ENCODE peak calls at places on chromosomes 12 and 14, in seven cellular contexts. One of them, this sample, is unnamed.

GRCh38 chr12:120726510-120726793 is 826 bp downstream of the ACADS start:
- DNase-seq in K562: no peak
- DNase-seq in BJ: no peak
- DNase-seq in OCI-LY7: no peak
- DNase-seq in tibial nerve: no peak
- DNase-seq in esophagus squamous epithelium: no peak
- DNase-seq in SK-N-SH: no peak
- DNase-seq in this sample: no peak

GRCh38 chr12:116749884-116750283 is 11.8 kb downstream of the RNFT2 start:
- DNase-seq in K562: no peak
- DNase-seq in BJ: no peak
- DNase-seq in OCI-LY7: no peak
- DNase-seq in tibial nerve: no peak
- DNase-seq in esophagus squamous epithelium: no peak
- DNase-seq in SK-N-SH: no peak
- DNase-seq in this sample: no peak

GRCh38 chr14:22648506-22648905 is 4.4 kb upstream of the OR6J1 start:
- DNase-seq in K562: no peak
- DNase-seq in BJ: no peak
- DNase-seq in OCI-LY7: no peak
- DNase-seq in tibial nerve: no peak
- DNase-seq in esophagus squamous epithelium: no peak
- DNase-seq in SK-N-SH: no peak
- DNase-seq in this sample: no peak

GRCh38 chr14:94489336-94489735 is 13.3 kb upstream of the SERPINA9 start:
- DNase-seq in K562: no peak
- DNase-seq in BJ: no peak
- DNase-seq in OCI-LY7: no peak
- DNase-seq in tibial nerve: no peak
- DNase-seq in esophagus squamous epithelium: no peak
- DNase-seq in SK-N-SH: no peak
- DNase-seq in this sample: no peak

GRCh38 chr12:6957741-6958608 is 6.8 kb downstream of the PTPN6 start:
- DNase-seq in K562: no peak
- DNase-seq in BJ: no peak
- DNase-seq in OCI-LY7: no peak
- DNase-seq in tibial nerve: no peak
- DNase-seq in esophagus squamous epithelium: no peak
- DNase-seq in SK-N-SH: no peak
- DNase-seq in this sample: no peak

GRCh38 chr14:66476964-66477363 is 9.2 kb upstream of the CCDC196 start:
- DNase-seq in K562: peak; percentile 8
- DNase-seq in BJ: no peak
- DNase-seq in OCI-LY7: no peak
- DNase-seq in tibial nerve: no peak
- DNase-seq in esophagus squamous epithelium: no peak
- DNase-seq in SK-N-SH: peak; percentile 52
- DNase-seq in this sample: no peak

GRCh38 chr14:69543341-69544249 is 31.1 kb downstream of the CCDC177 start:
- DNase-seq in K562: no peak
- DNase-seq in BJ: no peak
- DNase-seq in OCI-LY7: peak; percentile 8
- DNase-seq in tibial nerve: no peak
- DNase-seq in esophagus squamous epithelium: peak; percentile 14
- DNase-seq in SK-N-SH: no peak
- DNase-seq in this sample: peak; percentile 90

GRCh38 chr12:93166891-93167307 is 210.8 kb upstream of the NUDT4 start:
- DNase-seq in K562: no peak
- DNase-seq in BJ: no peak
- DNase-seq in OCI-LY7: peak; percentile 81
- DNase-seq in tibial nerve: no peak
- DNase-seq in esophagus squamous epithelium: no peak
- DNase-seq in SK-N-SH: no peak
- DNase-seq in this sample: no peak

GRCh38 chr12:57031228-57031670 is 14.9 kb upstream of the TAC3 start:
- DNase-seq in K562: no peak
- DNase-seq in BJ: no peak
- DNase-seq in OCI-LY7: peak; percentile 35
- DNase-seq in tibial nerve: no peak
- DNase-seq in esophagus squamous epithelium: no peak
- DNase-seq in SK-N-SH: no peak
- DNase-seq in this sample: no peak

GRCh38 chr14:94390372-94391086 is 2.1 kb upstream of the SERPINA1 start:
- DNase-seq in K562: no peak
- DNase-seq in BJ: no peak
- DNase-seq in OCI-LY7: no peak
- DNase-seq in tibial nerve: no peak
- DNase-seq in esophagus squamous epithelium: no peak
- DNase-seq in SK-N-SH: no peak
- DNase-seq in this sample: no peak

GRCh38 chr12:401235-402126 is at the start of gene CCDC77:
- DNase-seq in K562: peak; percentile 93
- DNase-seq in BJ: peak; percentile 46
- DNase-seq in OCI-LY7: peak; percentile 96
- DNase-seq in tibial nerve: peak; percentile 78
- DNase-seq in esophagus squamous epithelium: no peak
- DNase-seq in SK-N-SH: peak; percentile 95
- DNase-seq in this sample: peak; percentile 52

GRCh38 chr14:75249251-75249957 is 29.2 kb upstream of the FOS start:
- DNase-seq in K562: no peak
- DNase-seq in BJ: no peak
- DNase-seq in OCI-LY7: peak; percentile 97
- DNase-seq in tibial nerve: no peak
- DNase-seq in esophagus squamous epithelium: no peak
- DNase-seq in SK-N-SH: no peak
- DNase-seq in this sample: no peak

GRCh38 chr14:94728950-94729349 is 41.0 kb downstream of the GSC start:
- DNase-seq in K562: no peak
- DNase-seq in BJ: no peak
- DNase-seq in OCI-LY7: no peak
- DNase-seq in tibial nerve: no peak
- DNase-seq in esophagus squamous epithelium: no peak
- DNase-seq in SK-N-SH: no peak
- DNase-seq in this sample: no peak

GRCh38 chr14:52692248-52692962 is 3.0 kb downstream of the ERO1A start:
- DNase-seq in K562: no peak
- DNase-seq in BJ: no peak
- DNase-seq in OCI-LY7: peak; percentile 11
- DNase-seq in tibial nerve: no peak
- DNase-seq in esophagus squamous epithelium: no peak
- DNase-seq in SK-N-SH: peak; percentile 66
- DNase-seq in this sample: no peak

GRCh38 chr12:18966927-18967326 is 162.6 kb upstream of the PLEKHA5 start:
- DNase-seq in K562: no peak
- DNase-seq in BJ: no peak
- DNase-seq in OCI-LY7: no peak
- DNase-seq in tibial nerve: no peak
- DNase-seq in esophagus squamous epithelium: no peak
- DNase-seq in SK-N-SH: no peak
- DNase-seq in this sample: no peak

GRCh38 chr14:99038401-99038800 is 233.6 kb downstream of the BCL11B start:
- DNase-seq in K562: no peak
- DNase-seq in BJ: no peak
- DNase-seq in OCI-LY7: no peak
- DNase-seq in tibial nerve: no peak
- DNase-seq in esophagus squamous epithelium: no peak
- DNase-seq in SK-N-SH: no peak
- DNase-seq in this sample: peak; percentile 49

GRCh38 chr14:58167891-58168290 is 15.9 kb upstream of the ARMH4 start:
- DNase-seq in K562: no peak
- DNase-seq in BJ: no peak
- DNase-seq in OCI-LY7: no peak
- DNase-seq in tibial nerve: no peak
- DNase-seq in esophagus squamous epithelium: no peak
- DNase-seq in SK-N-SH: no peak
- DNase-seq in this sample: no peak

GRCh38 chr14:39025810-39026627 is 77.0 kb downstream of the SEC23A start:
- DNase-seq in K562: no peak
- DNase-seq in BJ: no peak
- DNase-seq in OCI-LY7: no peak
- DNase-seq in tibial nerve: no peak
- DNase-seq in esophagus squamous epithelium: no peak
- DNase-seq in SK-N-SH: no peak
- DNase-seq in this sample: no peak

GRCh38 chr12:240566-240965 is 22.1 kb downstream of the SLC6A13 start:
- DNase-seq in K562: no peak
- DNase-seq in BJ: no peak
- DNase-seq in OCI-LY7: no peak
- DNase-seq in tibial nerve: no peak
- DNase-seq in esophagus squamous epithelium: no peak
- DNase-seq in SK-N-SH: no peak
- DNase-seq in this sample: no peak

GRCh38 chr12:89893972-89894706 is 185.5 kb upstream of the ATP2B1 start:
- DNase-seq in K562: no peak
- DNase-seq in BJ: peak; percentile 20
- DNase-seq in OCI-LY7: no peak
- DNase-seq in tibial nerve: no peak
- DNase-seq in esophagus squamous epithelium: no peak
- DNase-seq in SK-N-SH: no peak
- DNase-seq in this sample: no peak

GRCh38 chr12:120836119-120836684 is 68.0 kb downstream of the SPPL3 start:
- DNase-seq in K562: no peak
- DNase-seq in BJ: no peak
- DNase-seq in OCI-LY7: no peak
- DNase-seq in tibial nerve: no peak
- DNase-seq in esophagus squamous epithelium: no peak
- DNase-seq in SK-N-SH: no peak
- DNase-seq in this sample: no peak

GRCh38 chr12:110619534-110619953 is 5.6 kb downstream of the TCTN1 start:
- DNase-seq in K562: no peak
- DNase-seq in BJ: no peak
- DNase-seq in OCI-LY7: peak; percentile 75
- DNase-seq in tibial nerve: no peak
- DNase-seq in esophagus squamous epithelium: no peak
- DNase-seq in SK-N-SH: peak; percentile 26
- DNase-seq in this sample: no peak

GRCh38 chr14:24315807-24316596 is 4.7 kb downstream of the LTB4R start:
- DNase-seq in K562: peak; percentile 58
- DNase-seq in BJ: no peak
- DNase-seq in OCI-LY7: no peak
- DNase-seq in tibial nerve: no peak
- DNase-seq in esophagus squamous epithelium: no peak
- DNase-seq in SK-N-SH: peak; percentile 60
- DNase-seq in this sample: no peak

GRCh38 chr12:24389394-24389793 is 439.9 kb upstream of the SOX5 start:
- DNase-seq in K562: no peak
- DNase-seq in BJ: no peak
- DNase-seq in OCI-LY7: no peak
- DNase-seq in tibial nerve: no peak
- DNase-seq in esophagus squamous epithelium: no peak
- DNase-seq in SK-N-SH: no peak
- DNase-seq in this sample: no peak

GRCh38 chr12:131437706-131438210 is 273.1 kb upstream of the SFSWAP start:
- DNase-seq in K562: no peak
- DNase-seq in BJ: no peak
- DNase-seq in OCI-LY7: no peak
- DNase-seq in tibial nerve: no peak
- DNase-seq in esophagus squamous epithelium: no peak
- DNase-seq in SK-N-SH: no peak
- DNase-seq in this sample: no peak

GRCh38 chr14:91392623-91393303 is 24.9 kb downstream of the CCDC88C start:
- DNase-seq in K562: no peak
- DNase-seq in BJ: no peak
- DNase-seq in OCI-LY7: no peak
- DNase-seq in tibial nerve: no peak
- DNase-seq in esophagus squamous epithelium: no peak
- DNase-seq in SK-N-SH: no peak
- DNase-seq in this sample: no peak

GRCh38 chr14:21070610-21071224 is 613 bp downstream of the ARHGEF40 start:
- DNase-seq in K562: peak; percentile 36
- DNase-seq in BJ: no peak
- DNase-seq in OCI-LY7: no peak
- DNase-seq in tibial nerve: no peak
- DNase-seq in esophagus squamous epithelium: no peak
- DNase-seq in SK-N-SH: peak; percentile 71
- DNase-seq in this sample: no peak

DNA sequence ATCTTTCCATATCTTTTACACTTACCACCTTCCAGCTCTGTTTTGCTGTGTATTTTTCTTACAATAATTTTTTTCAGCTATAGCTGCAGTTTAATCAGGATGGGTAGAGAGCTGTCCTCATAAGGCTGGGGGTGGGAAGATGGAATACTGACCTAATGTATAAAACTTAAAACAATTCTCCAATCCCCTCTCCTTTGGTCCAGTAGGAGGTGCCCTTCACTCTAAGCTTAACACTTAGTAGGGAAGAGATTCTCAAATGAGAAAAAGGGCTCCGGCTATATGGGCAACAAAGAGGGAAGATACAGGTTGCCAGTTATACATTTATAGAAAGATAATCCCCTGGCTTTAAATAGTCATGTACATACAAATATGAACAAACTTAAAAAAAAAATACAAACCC is 2.8 kb downstream of the ORMDL2 start:
- DNase-seq in K562: peak; percentile 27
- DNase-seq in BJ: no peak
- DNase-seq in OCI-LY7: peak; percentile 20
- DNase-seq in tibial nerve: no peak
- DNase-seq in esophagus squamous epithelium: no peak
- DNase-seq in SK-N-SH: no peak
- DNase-seq in this sample: no peak
- TF ChIP-seq CTCF in K562: peak; percentile 58
- TF ChIP-seq CTCF in BJ: peak; percentile 36
- TF ChIP-seq CTCF in OCI-LY7: peak; percentile 73
- TF ChIP-seq CTCF in tibial nerve: no peak
- TF ChIP-seq CTCF in esophagus squamous epithelium: no peak
- TF ChIP-seq CTCF in SK-N-SH: peak; percentile 58
- TF ChIP-seq CTCF in this sample: peak; percentile 17

GRCh38 chr12:102106905-102107304 is 13.0 kb downstream of the NUP37 start:
- DNase-seq in K562: no peak
- DNase-seq in BJ: no peak
- DNase-seq in OCI-LY7: no peak
- DNase-seq in tibial nerve: no peak
- DNase-seq in esophagus squamous epithelium: no peak
- DNase-seq in SK-N-SH: no peak
- DNase-seq in this sample: no peak
- H3K36me3 ChIP-seq in K562: peaks cover 90% of the 10 kb centered on the region
- H3K36me3 ChIP-seq in BJ: peaks cover 2% of the 10 kb centered on the region
- H3K36me3 ChIP-seq in OCI-LY7: peaks cover 95% of the 10 kb centered on the region
- H3K36me3 ChIP-seq in tibial nerve: no peaks in the 10 kb centered on the region
- H3K36me3 ChIP-seq in esophagus squamous epithelium: peaks cover 4% of the 10 kb centered on the region
- H3K36me3 ChIP-seq in SK-N-SH: peaks cover 67% of the 10 kb centered on the region
- H3K36me3 ChIP-seq in this sample: no peaks in the 10 kb centered on the region

GRCh38 chr14:64636980-64637429 is 67.2 kb upstream of the PLEKHG3 start:
- DNase-seq in K562: no peak
- DNase-seq in BJ: no peak
- DNase-seq in OCI-LY7: no peak
- DNase-seq in tibial nerve: no peak
- DNase-seq in esophagus squamous epithelium: no peak
- DNase-seq in SK-N-SH: no peak
- DNase-seq in this sample: no peak
- TF ChIP-seq CTCF in K562: no peak
- TF ChIP-seq CTCF in BJ: no peak
- TF ChIP-seq CTCF in OCI-LY7: peak; percentile 58
- TF ChIP-seq CTCF in tibial nerve: no peak
- TF ChIP-seq CTCF in esophagus squamous epithelium: no peak
- TF ChIP-seq CTCF in SK-N-SH: no peak
- TF ChIP-seq CTCF in this sample: no peak

DNA sequence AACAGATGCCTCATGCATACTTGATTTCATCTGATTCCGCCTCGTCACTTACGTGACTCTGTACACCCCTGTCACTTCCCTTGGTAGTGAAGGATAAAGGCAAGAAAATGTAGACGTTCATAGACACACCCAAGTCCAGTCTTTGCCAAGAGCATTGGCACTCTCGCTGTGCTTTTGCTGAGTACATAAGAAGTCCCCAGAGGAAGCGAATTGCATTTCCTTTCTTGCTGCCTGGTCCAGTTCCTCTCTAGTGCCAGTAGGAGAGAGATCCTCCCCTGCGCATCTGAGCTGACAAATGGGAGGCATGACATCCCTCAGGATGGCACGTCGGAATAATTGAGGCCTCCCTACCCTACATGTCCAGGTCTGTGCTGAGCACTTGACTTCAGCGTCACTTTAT is 21.3 kb upstream of the RIN3 start:
- DNase-seq in K562: no peak
- DNase-seq in BJ: no peak
- DNase-seq in OCI-LY7: no peak
- DNase-seq in tibial nerve: no peak
- DNase-seq in esophagus squamous epithelium: no peak
- DNase-seq in SK-N-SH: no peak
- DNase-seq in this sample: no peak
- H3K36me3 ChIP-seq in K562: no peaks in the 10 kb centered on the region
- H3K36me3 ChIP-seq in BJ: no peaks in the 10 kb centered on the region
- H3K36me3 ChIP-seq in OCI-LY7: no peaks in the 10 kb centered on the region
- H3K36me3 ChIP-seq in tibial nerve: no peaks in the 10 kb centered on the region
- H3K36me3 ChIP-seq in esophagus squamous epithelium: no peaks in the 10 kb centered on the region
- H3K36me3 ChIP-seq in SK-N-SH: no peaks in the 10 kb centered on the region
- H3K36me3 ChIP-seq in this sample: no peaks in the 10 kb centered on the region